ENCODE peak calls at places on chromosomes 1 and 21, in five cellular contexts. One of them, this sample, is unnamed. For H3K36me3 and H3K4me1, the result is how much of the 10 kb centered on the place peaks cover.

GRCh38 chr1:37704966-37705365 is 12.7 kb downstream of the CDCA8 start:
- DNase-seq in GM23248: peak
- DNase-seq in tibial artery: no peak
- DNase-seq in heart right ventricle: no peak
- DNase-seq in cardiac muscle cell: no peak
- DNase-seq in this sample: no peak

GRCh38 chr1:224650329-224650728 is 34.2 kb downstream of the CNIH3 start:
- DNase-seq in GM23248: no peak
- DNase-seq in tibial artery: no peak
- DNase-seq in heart right ventricle: no peak
- DNase-seq in cardiac muscle cell: no peak
- DNase-seq in this sample: no peak

GRCh38 chr1:23904748-23905357 is 8.3 kb downstream of the CNR2 start:
- DNase-seq in GM23248: no peak
- DNase-seq in tibial artery: no peak
- DNase-seq in heart right ventricle: no peak
- DNase-seq in cardiac muscle cell: no peak
- DNase-seq in this sample: no peak

GRCh38 chr1:89929467-89930063 is 65.3 kb upstream of the ZNF326 start:
- DNase-seq in GM23248: no peak
- DNase-seq in tibial artery: no peak
- DNase-seq in heart right ventricle: no peak
- DNase-seq in cardiac muscle cell: no peak
- DNase-seq in this sample: no peak

GRCh38 chr1:1631793-1632420 is at the start of gene MMP23B:
- DNase-seq in GM23248: peak
- DNase-seq in tibial artery: peak
- DNase-seq in heart right ventricle: no peak
- DNase-seq in cardiac muscle cell: peak
- DNase-seq in this sample: no peak

GRCh38 chr1:99852648-99853047 is 2.5 kb downstream of the AGL start:
- DNase-seq in GM23248: peak
- DNase-seq in tibial artery: no peak
- DNase-seq in heart right ventricle: no peak
- DNase-seq in cardiac muscle cell: no peak
- DNase-seq in this sample: no peak

GRCh38 chr1:241551759-241552638 is 19.8 kb downstream of the KMO start:
- DNase-seq in GM23248: no peak
- DNase-seq in tibial artery: no peak
- DNase-seq in heart right ventricle: peak
- DNase-seq in cardiac muscle cell: peak
- DNase-seq in this sample: no peak

GRCh38 chr1:88001460-88001859 is 672.8 kb downstream of the LMO4 start:
- DNase-seq in GM23248: peak
- DNase-seq in tibial artery: no peak
- DNase-seq in heart right ventricle: no peak
- DNase-seq in cardiac muscle cell: peak
- DNase-seq in this sample: peak

GRCh38 chr1:230301820-230302219 is 124.3 kb downstream of the PGBD5 start:
- DNase-seq in GM23248: no peak
- DNase-seq in tibial artery: no peak
- DNase-seq in heart right ventricle: no peak
- DNase-seq in cardiac muscle cell: no peak
- DNase-seq in this sample: no peak

GRCh38 chr1:151814426-151814825 is 9.2 kb upstream of the LINGO4 start:
- DNase-seq in GM23248: no peak
- DNase-seq in tibial artery: no peak
- DNase-seq in heart right ventricle: no peak
- DNase-seq in cardiac muscle cell: no peak
- DNase-seq in this sample: no peak

GRCh38 chr1:33397994-33398393 is 32.9 kb downstream of the PHC2 start:
- DNase-seq in GM23248: no peak
- DNase-seq in tibial artery: no peak
- DNase-seq in heart right ventricle: no peak
- DNase-seq in cardiac muscle cell: no peak
- DNase-seq in this sample: no peak

GRCh38 chr1:184838374-184838995 is 83.8 kb upstream of the EDEM3 start:
- DNase-seq in GM23248: peak
- DNase-seq in tibial artery: peak
- DNase-seq in heart right ventricle: peak
- DNase-seq in cardiac muscle cell: peak
- DNase-seq in this sample: no peak

GRCh38 chr1:175742790-175743459 is 470 bp downstream of the TNR start:
- DNase-seq in GM23248: peak
- DNase-seq in tibial artery: peak
- DNase-seq in heart right ventricle: peak
- DNase-seq in cardiac muscle cell: peak
- DNase-seq in this sample: no peak

GRCh38 chr1:98045211-98046030 is 124.6 kb upstream of the DPYD start:
- DNase-seq in GM23248: peak
- DNase-seq in tibial artery: no peak
- DNase-seq in heart right ventricle: no peak
- DNase-seq in cardiac muscle cell: peak
- DNase-seq in this sample: no peak

GRCh38 chr1:41158147-41158875 is 83.8 kb downstream of the SCMH1 start:
- DNase-seq in GM23248: no peak
- DNase-seq in tibial artery: no peak
- DNase-seq in heart right ventricle: no peak
- DNase-seq in cardiac muscle cell: peak
- DNase-seq in this sample: no peak

GRCh38 chr1:53368314-53369033 is 40.6 kb upstream of the LRP8 start:
- DNase-seq in GM23248: no peak
- DNase-seq in tibial artery: peak
- DNase-seq in heart right ventricle: peak
- DNase-seq in cardiac muscle cell: no peak
- DNase-seq in this sample: no peak

GRCh38 chr21:32698971-32699693 is 28.7 kb downstream of the SYNJ1 start:
- DNase-seq in GM23248: no peak
- DNase-seq in tibial artery: no peak
- DNase-seq in heart right ventricle: peak
- DNase-seq in cardiac muscle cell: peak
- DNase-seq in this sample: no peak

GRCh38 chr1:205502111-205502810 is 2.2 kb upstream of the CDK18 start:
- DNase-seq in GM23248: no peak
- DNase-seq in tibial artery: no peak
- DNase-seq in heart right ventricle: no peak
- DNase-seq in cardiac muscle cell: no peak
- DNase-seq in this sample: no peak

GRCh38 chr21:36478207-36478701 is 1.7 kb downstream of the CLDN14 start:
- DNase-seq in GM23248: peak
- DNase-seq in tibial artery: no peak
- DNase-seq in heart right ventricle: no peak
- DNase-seq in cardiac muscle cell: peak
- DNase-seq in this sample: no peak

GRCh38 chr1:31753623-31754349 is 10.4 kb downstream of the ADGRB2 start:
- DNase-seq in GM23248: peak
- DNase-seq in tibial artery: peak
- DNase-seq in heart right ventricle: peak
- DNase-seq in cardiac muscle cell: peak
- DNase-seq in this sample: no peak

GRCh38 chr1:185733818-185734709 is at the start of gene HMCN1:
- DNase-seq in GM23248: peak
- DNase-seq in tibial artery: peak
- DNase-seq in heart right ventricle: peak
- DNase-seq in cardiac muscle cell: peak
- DNase-seq in this sample: peak

GRCh38 chr21:46089285-46089684 is 8.6 kb upstream of the COL6A2 start:
- DNase-seq in GM23248: no peak
- DNase-seq in tibial artery: no peak
- DNase-seq in heart right ventricle: no peak
- DNase-seq in cardiac muscle cell: no peak
- DNase-seq in this sample: no peak

GRCh38 chr1:22808186-22808845 is 97.7 kb downstream of the EPHB2 start:
- DNase-seq in GM23248: peak
- DNase-seq in tibial artery: no peak
- DNase-seq in heart right ventricle: no peak
- DNase-seq in cardiac muscle cell: peak
- DNase-seq in this sample: no peak

GRCh38 chr1:13583592-13583963 is at the start of gene PDPN:
- DNase-seq in GM23248: peak
- DNase-seq in tibial artery: peak
- DNase-seq in heart right ventricle: peak
- DNase-seq in cardiac muscle cell: peak
- DNase-seq in this sample: no peak

GRCh38 chr1:118928739-118929554 is 59.2 kb downstream of the TBX15 start:
- DNase-seq in GM23248: peak
- DNase-seq in tibial artery: no peak
- DNase-seq in heart right ventricle: no peak
- DNase-seq in cardiac muscle cell: peak
- DNase-seq in this sample: peak

GRCh38 chr1:234986750-234987414 is 141.8 kb downstream of the TOMM20 start:
- DNase-seq in GM23248: no peak
- DNase-seq in tibial artery: no peak
- DNase-seq in heart right ventricle: no peak
- DNase-seq in cardiac muscle cell: peak
- DNase-seq in this sample: no peak

GRCh38 chr21:37828515-37828914 is 87.7 kb downstream of the KCNJ6 start:
- DNase-seq in GM23248: no peak
- DNase-seq in tibial artery: no peak
- DNase-seq in heart right ventricle: no peak
- DNase-seq in cardiac muscle cell: no peak
- DNase-seq in this sample: no peak

GRCh38 chr21:34807146-34807880 is 138.5 kb downstream of the CLIC6 start:
- DNase-seq in GM23248: peak
- DNase-seq in tibial artery: no peak
- DNase-seq in heart right ventricle: no peak
- DNase-seq in cardiac muscle cell: peak
- DNase-seq in this sample: no peak

GRCh38 chr1:201608635-201609395 is 69.9 kb downstream of the NAV1 start:
- DNase-seq in GM23248: peak
- DNase-seq in tibial artery: peak
- DNase-seq in heart right ventricle: no peak
- DNase-seq in cardiac muscle cell: no peak
- DNase-seq in this sample: no peak

GRCh38 chr21:36699546-36700294 is 805 bp downstream of the SIM2 start:
- DNase-seq in GM23248: peak
- DNase-seq in tibial artery: no peak
- DNase-seq in heart right ventricle: no peak
- DNase-seq in cardiac muscle cell: no peak
- DNase-seq in this sample: peak

DNA sequence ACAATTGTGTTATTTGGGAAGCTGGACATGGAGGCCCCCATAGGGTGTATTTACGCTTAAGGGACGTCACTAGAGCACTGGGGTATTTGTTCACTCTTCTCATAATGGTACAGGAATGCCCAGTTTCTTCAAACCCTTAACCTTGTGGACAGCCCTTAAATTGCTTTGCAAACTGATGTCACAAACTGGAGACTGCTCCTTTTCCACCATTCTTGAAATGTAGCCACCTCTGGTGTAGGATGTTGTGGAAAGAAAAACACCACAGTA is 993 bp downstream of the UBAP2L start:
- DNase-seq in GM23248: peak
- DNase-seq in tibial artery: no peak
- DNase-seq in heart right ventricle: no peak
- DNase-seq in cardiac muscle cell: peak
- DNase-seq in this sample: peak
- H3K36me3 ChIP-seq in GM23248: under half
- H3K36me3 ChIP-seq in tibial artery: under half
- H3K36me3 ChIP-seq in heart right ventricle: under half
- H3K36me3 ChIP-seq in cardiac muscle cell: under half
- H3K36me3 ChIP-seq in this sample: under half

GRCh38 chr1:29357452-29357851 is 121.1 kb downstream of the PTPRU start:
- DNase-seq in GM23248: no peak
- DNase-seq in tibial artery: no peak
- DNase-seq in heart right ventricle: no peak
- DNase-seq in cardiac muscle cell: no peak
- DNase-seq in this sample: no peak

GRCh38 chr1:29360768-29361167 is 124.4 kb downstream of the PTPRU start:
- DNase-seq in GM23248: no peak
- DNase-seq in tibial artery: no peak
- DNase-seq in heart right ventricle: no peak
- DNase-seq in cardiac muscle cell: no peak
- DNase-seq in this sample: no peak

GRCh38 chr1:29356663-29357062 is 120.3 kb downstream of the PTPRU start:
- DNase-seq in GM23248: no peak
- DNase-seq in tibial artery: no peak
- DNase-seq in heart right ventricle: no peak
- DNase-seq in cardiac muscle cell: no peak
- DNase-seq in this sample: no peak

GRCh38 chr1:29355375-29355774 is 119.1 kb downstream of the PTPRU start:
- DNase-seq in GM23248: no peak
- DNase-seq in tibial artery: no peak
- DNase-seq in heart right ventricle: no peak
- DNase-seq in cardiac muscle cell: no peak
- DNase-seq in this sample: no peak

GRCh38 chr1:29358183-29358582 is 121.9 kb downstream of the PTPRU start:
- DNase-seq in GM23248: no peak
- DNase-seq in tibial artery: no peak
- DNase-seq in heart right ventricle: no peak
- DNase-seq in cardiac muscle cell: no peak
- DNase-seq in this sample: no peak
- H3K4me3 ChIP-seq in GM23248: no peak
- H3K4me3 ChIP-seq in tibial artery: no peak
- H3K4me3 ChIP-seq in heart right ventricle: no peak
- H3K4me3 ChIP-seq in cardiac muscle cell: no peak
- H3K4me3 ChIP-seq in this sample: no peak

GRCh38 chr1:111719135-111719534 is 20.1 kb downstream of the INKA2 start:
- DNase-seq in GM23248: no peak
- DNase-seq in tibial artery: no peak
- DNase-seq in heart right ventricle: no peak
- DNase-seq in cardiac muscle cell: no peak
- DNase-seq in this sample: no peak

GRCh38 chr1:111723091-111723806 is 15.9 kb downstream of the INKA2 start:
- DNase-seq in GM23248: no peak
- DNase-seq in tibial artery: no peak
- DNase-seq in heart right ventricle: no peak
- DNase-seq in cardiac muscle cell: no peak
- DNase-seq in this sample: no peak

GRCh38 chr1:111719561-111720239 is 19.5 kb downstream of the INKA2 start:
- DNase-seq in GM23248: no peak
- DNase-seq in tibial artery: no peak
- DNase-seq in heart right ventricle: peak
- DNase-seq in cardiac muscle cell: peak
- DNase-seq in this sample: no peak

GRCh38 chr1:111720274-111720976 is 18.8 kb downstream of the INKA2 start:
- DNase-seq in GM23248: no peak
- DNase-seq in tibial artery: no peak
- DNase-seq in heart right ventricle: peak
- DNase-seq in cardiac muscle cell: no peak
- DNase-seq in this sample: no peak

GRCh38 chr1:111720977-111721670 is 18.1 kb downstream of the INKA2 start:
- DNase-seq in GM23248: peak
- DNase-seq in tibial artery: no peak
- DNase-seq in heart right ventricle: no peak
- DNase-seq in cardiac muscle cell: no peak
- DNase-seq in this sample: no peak
- H3K4me1 ChIP-seq in GM23248: under half
- H3K4me1 ChIP-seq in tibial artery: under half
- H3K4me1 ChIP-seq in heart right ventricle: under half
- H3K4me1 ChIP-seq in cardiac muscle cell: under half
- H3K4me1 ChIP-seq in this sample: under half

DNA sequence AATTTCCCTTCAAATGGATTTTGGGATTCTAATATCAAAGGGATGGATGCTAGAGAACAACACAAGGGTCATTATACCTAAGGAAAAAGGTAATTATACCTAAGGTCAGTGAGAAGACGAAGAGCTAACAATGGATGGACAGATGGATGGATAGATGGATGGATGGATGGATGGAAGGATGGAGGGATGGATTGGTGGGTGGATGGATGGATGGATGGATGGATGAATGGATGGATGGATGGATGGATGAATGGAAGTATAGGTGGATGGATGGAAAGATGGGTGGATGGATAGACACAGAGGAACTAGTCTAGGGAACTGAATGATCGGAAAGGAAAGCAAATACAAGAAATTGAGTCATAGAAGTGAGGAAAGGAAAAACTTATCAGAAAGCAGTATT is 34.0 kb downstream of the SLC35F3 start:
- DNase-seq in GM23248: no peak
- DNase-seq in tibial artery: no peak
- DNase-seq in heart right ventricle: no peak
- DNase-seq in cardiac muscle cell: no peak
- DNase-seq in this sample: no peak
- H3K36me3 ChIP-seq in GM23248: under half
- H3K36me3 ChIP-seq in tibial artery: under half
- H3K36me3 ChIP-seq in heart right ventricle: under half
- H3K36me3 ChIP-seq in cardiac muscle cell: under half
- H3K36me3 ChIP-seq in this sample: under half

This sample was measured in Caco-2.